ENCODE peak calls at places on chromosomes 13 and 19, in six cellular contexts. One of them, this sample, is unnamed.
A peak's percentile ranks its signal among the peaks of the same experiment; 100 is the strongest.

GRCh38 chr13:112821340-112822055 is 131.7 kb downstream of the ATP11A start:
- DNase-seq in transverse colon: no peak
- DNase-seq in T follicular helper cell: no peak
- DNase-seq in thyroid gland: no peak
- DNase-seq in ACHN: no peak
- DNase-seq in Peyer's patch: peak; percentile 40
- DNase-seq in this sample: no peak

GRCh38 chr19:39692166-39692565 is 12.1 kb upstream of the LGALS14 start:
- DNase-seq in transverse colon: no peak
- DNase-seq in T follicular helper cell: no peak
- DNase-seq in thyroid gland: no peak
- DNase-seq in ACHN: no peak
- DNase-seq in Peyer's patch: no peak
- DNase-seq in this sample: no peak

GRCh38 chr19:12666305-12667048 is at the start of the genes MAN2B1 and WDR83:
- DNase-seq in transverse colon: peak; percentile 83
- DNase-seq in T follicular helper cell: peak; percentile 69
- DNase-seq in thyroid gland: peak; percentile 71
- DNase-seq in ACHN: peak; percentile 73
- DNase-seq in Peyer's patch: peak; percentile 88
- DNase-seq in this sample: peak; percentile 60

GRCh38 chr13:91346062-91346461 is 1.4 kb upstream of the MIR17HG start:
- DNase-seq in transverse colon: no peak
- DNase-seq in T follicular helper cell: no peak
- DNase-seq in thyroid gland: no peak
- DNase-seq in ACHN: no peak
- DNase-seq in Peyer's patch: no peak
- DNase-seq in this sample: no peak

GRCh38 chr13:111336666-111337065 is 16.2 kb downstream of the TEX29 start:
- DNase-seq in transverse colon: no peak
- DNase-seq in T follicular helper cell: no peak
- DNase-seq in thyroid gland: no peak
- DNase-seq in ACHN: no peak
- DNase-seq in Peyer's patch: no peak
- DNase-seq in this sample: no peak

GRCh38 chr13:96817336-96817941 is 176.8 kb downstream of the OXGR1 start:
- DNase-seq in transverse colon: no peak
- DNase-seq in T follicular helper cell: no peak
- DNase-seq in thyroid gland: no peak
- DNase-seq in ACHN: peak; percentile 23
- DNase-seq in Peyer's patch: no peak
- DNase-seq in this sample: no peak

GRCh38 chr13:47299316-47299715 is 402.5 kb upstream of the HTR2A start:
- DNase-seq in transverse colon: no peak
- DNase-seq in T follicular helper cell: no peak
- DNase-seq in thyroid gland: no peak
- DNase-seq in ACHN: no peak
- DNase-seq in Peyer's patch: no peak
- DNase-seq in this sample: no peak

GRCh38 chr19:16052353-16052752 is 23.9 kb upstream of the TPM4 start:
- DNase-seq in transverse colon: no peak
- DNase-seq in T follicular helper cell: no peak
- DNase-seq in thyroid gland: no peak
- DNase-seq in ACHN: no peak
- DNase-seq in Peyer's patch: no peak
- DNase-seq in this sample: no peak

GRCh38 chr19:48719263-48720171 is at the start of gene MAMSTR:
- DNase-seq in transverse colon: no peak
- DNase-seq in T follicular helper cell: no peak
- DNase-seq in thyroid gland: no peak
- DNase-seq in ACHN: no peak
- DNase-seq in Peyer's patch: no peak
- DNase-seq in this sample: no peak

GRCh38 chr19:38059897-38060296 is 152.9 kb downstream of the SIPA1L3 start:
- DNase-seq in transverse colon: no peak
- DNase-seq in T follicular helper cell: no peak
- DNase-seq in thyroid gland: peak; percentile 75
- DNase-seq in ACHN: no peak
- DNase-seq in Peyer's patch: no peak
- DNase-seq in this sample: no peak

GRCh38 chr13:110346661-110347067 is 39.6 kb downstream of the COL4A2 start:
- DNase-seq in transverse colon: peak; percentile 87
- DNase-seq in T follicular helper cell: no peak
- DNase-seq in thyroid gland: no peak
- DNase-seq in ACHN: peak; percentile 49
- DNase-seq in Peyer's patch: peak; percentile 89
- DNase-seq in this sample: peak; percentile 74

GRCh38 chr19:23409392-23410048 is 14.2 kb upstream of the ZNF91 start:
- DNase-seq in transverse colon: peak; percentile 33
- DNase-seq in T follicular helper cell: no peak
- DNase-seq in thyroid gland: no peak
- DNase-seq in ACHN: no peak
- DNase-seq in Peyer's patch: peak; percentile 59
- DNase-seq in this sample: no peak

GRCh38 chr19:50968709-50969412 is 530 bp downstream of the KLK6 start:
- DNase-seq in transverse colon: no peak
- DNase-seq in T follicular helper cell: no peak
- DNase-seq in thyroid gland: no peak
- DNase-seq in ACHN: no peak
- DNase-seq in Peyer's patch: no peak
- DNase-seq in this sample: no peak

GRCh38 chr13:37138169-37138568 is 32.7 kb upstream of the CSNK1A1L start:
- DNase-seq in transverse colon: no peak
- DNase-seq in T follicular helper cell: no peak
- DNase-seq in thyroid gland: no peak
- DNase-seq in ACHN: peak; percentile 27
- DNase-seq in Peyer's patch: no peak
- DNase-seq in this sample: no peak

GRCh38 chr19:14366529-14366928 is 14.7 kb upstream of the ADGRE5 start:
- DNase-seq in transverse colon: peak; percentile 95
- DNase-seq in T follicular helper cell: peak; percentile 92
- DNase-seq in thyroid gland: peak; percentile 76
- DNase-seq in ACHN: peak; percentile 20
- DNase-seq in Peyer's patch: peak; percentile 97
- DNase-seq in this sample: peak; percentile 79

GRCh38 chr19:8115805-8116396 is 33.5 kb downstream of the FBN3 start:
- DNase-seq in transverse colon: no peak
- DNase-seq in T follicular helper cell: no peak
- DNase-seq in thyroid gland: no peak
- DNase-seq in ACHN: no peak
- DNase-seq in Peyer's patch: no peak
- DNase-seq in this sample: no peak

GRCh38 chr19:11166281-11167142 is 10.9 kb upstream of the SPC24 start:
- DNase-seq in transverse colon: no peak
- DNase-seq in T follicular helper cell: no peak
- DNase-seq in thyroid gland: peak; percentile 14
- DNase-seq in ACHN: no peak
- DNase-seq in Peyer's patch: no peak
- DNase-seq in this sample: no peak

GRCh38 chr19:485583-486236 is 10.6 kb upstream of the MADCAM1 start:
- DNase-seq in transverse colon: no peak
- DNase-seq in T follicular helper cell: no peak
- DNase-seq in thyroid gland: no peak
- DNase-seq in ACHN: peak; percentile 26
- DNase-seq in Peyer's patch: peak; percentile 65
- DNase-seq in this sample: peak; percentile 56

GRCh38 chr19:42158926-42159325 is 26.7 kb upstream of the POU2F2 start:
- DNase-seq in transverse colon: no peak
- DNase-seq in T follicular helper cell: no peak
- DNase-seq in thyroid gland: no peak
- DNase-seq in ACHN: no peak
- DNase-seq in Peyer's patch: no peak
- DNase-seq in this sample: no peak

GRCh38 chr19:677201-677600 is 1.0 kb downstream of the FSTL3 start:
- DNase-seq in transverse colon: peak; percentile 63
- DNase-seq in T follicular helper cell: no peak
- DNase-seq in thyroid gland: peak; percentile 67
- DNase-seq in ACHN: peak; percentile 88
- DNase-seq in Peyer's patch: peak; percentile 64
- DNase-seq in this sample: no peak

GRCh38 chr19:18932216-18932841 is 8.7 kb downstream of the HOMER3 start:
- DNase-seq in transverse colon: peak; percentile 90
- DNase-seq in T follicular helper cell: peak; percentile 85
- DNase-seq in thyroid gland: peak; percentile 48
- DNase-seq in ACHN: peak; percentile 35
- DNase-seq in Peyer's patch: peak; percentile 88
- DNase-seq in this sample: no peak

GRCh38 chr19:34851277-34851804 is 75.4 kb upstream of the ZNF30 start:
- DNase-seq in transverse colon: no peak
- DNase-seq in T follicular helper cell: no peak
- DNase-seq in thyroid gland: no peak
- DNase-seq in ACHN: no peak
- DNase-seq in Peyer's patch: no peak
- DNase-seq in this sample: no peak

GRCh38 chr13:42969558-42970172 is 22.4 kb downstream of the EPSTI1 start:
- DNase-seq in transverse colon: peak; percentile 90
- DNase-seq in T follicular helper cell: peak; percentile 75
- DNase-seq in thyroid gland: peak; percentile 89
- DNase-seq in ACHN: peak; percentile 56
- DNase-seq in Peyer's patch: peak; percentile 94
- DNase-seq in this sample: no peak

GRCh38 chr19:53467138-53467502 is 413 bp upstream of the ZNF813 start:
- DNase-seq in transverse colon: peak; percentile 14
- DNase-seq in T follicular helper cell: no peak
- DNase-seq in thyroid gland: no peak
- DNase-seq in ACHN: no peak
- DNase-seq in Peyer's patch: peak; percentile 53
- DNase-seq in this sample: no peak

GRCh38 chr19:50248826-50249225 is 45.4 kb downstream of the MYH14 start:
- DNase-seq in transverse colon: no peak
- DNase-seq in T follicular helper cell: no peak
- DNase-seq in thyroid gland: no peak
- DNase-seq in ACHN: no peak
- DNase-seq in Peyer's patch: no peak
- DNase-seq in this sample: no peak

GRCh38 chr19:42242071-42242511 is 311 bp downstream of the GSK3A start:
- DNase-seq in transverse colon: no peak
- DNase-seq in T follicular helper cell: no peak
- DNase-seq in thyroid gland: no peak
- DNase-seq in ACHN: no peak
- DNase-seq in Peyer's patch: no peak
- DNase-seq in this sample: peak; percentile 20

GRCh38 chr19:38283261-38283660 is 18.9 kb downstream of the SPINT2 start:
- DNase-seq in transverse colon: no peak
- DNase-seq in T follicular helper cell: no peak
- DNase-seq in thyroid gland: no peak
- DNase-seq in ACHN: no peak
- DNase-seq in Peyer's patch: no peak
- DNase-seq in this sample: no peak

GRCh38 chr19:43430142-43430710 is 15.5 kb downstream of the TEX101 start:
- DNase-seq in transverse colon: peak; percentile 28
- DNase-seq in T follicular helper cell: no peak
- DNase-seq in thyroid gland: no peak
- DNase-seq in ACHN: no peak
- DNase-seq in Peyer's patch: no peak
- DNase-seq in this sample: no peak

GRCh38 chr13:95391785-95392184 is 90.5 kb upstream of the ABCC4 start:
- DNase-seq in transverse colon: no peak
- DNase-seq in T follicular helper cell: no peak
- DNase-seq in thyroid gland: no peak
- DNase-seq in ACHN: no peak
- DNase-seq in Peyer's patch: no peak
- DNase-seq in this sample: no peak

GRCh38 chr19:38545596-38545995 is 72.2 kb downstream of the MAP4K1 start:
- DNase-seq in transverse colon: no peak
- DNase-seq in T follicular helper cell: no peak
- DNase-seq in thyroid gland: no peak
- DNase-seq in ACHN: no peak
- DNase-seq in Peyer's patch: no peak
- DNase-seq in this sample: no peak

GRCh38 chr13:36822786-36823185 is 3.8 kb downstream of the RFXAP start:
- DNase-seq in transverse colon: no peak
- DNase-seq in T follicular helper cell: no peak
- DNase-seq in thyroid gland: no peak
- DNase-seq in ACHN: no peak
- DNase-seq in Peyer's patch: no peak
- DNase-seq in this sample: no peak

GRCh38 chr19:1295169-1296012 is 9.7 kb downstream of the EFNA2 start:
- DNase-seq in transverse colon: no peak
- DNase-seq in T follicular helper cell: peak; percentile 30
- DNase-seq in thyroid gland: no peak
- DNase-seq in ACHN: no peak
- DNase-seq in Peyer's patch: no peak
- DNase-seq in this sample: no peak

GRCh38 chr19:38321646-38322323 is 2.1 kb downstream of the KCNK6 start:
- DNase-seq in transverse colon: peak; percentile 58
- DNase-seq in T follicular helper cell: no peak
- DNase-seq in thyroid gland: no peak
- DNase-seq in ACHN: no peak
- DNase-seq in Peyer's patch: no peak
- DNase-seq in this sample: no peak

GRCh38 chr13:109654341-109655205 is 131.8 kb downstream of the IRS2 start:
- DNase-seq in transverse colon: no peak
- DNase-seq in T follicular helper cell: no peak
- DNase-seq in thyroid gland: no peak
- DNase-seq in ACHN: no peak
- DNase-seq in Peyer's patch: no peak
- DNase-seq in this sample: no peak

GRCh38 chr13:82569581-82569980 is 1312.7 kb downstream of the SLITRK1 start:
- DNase-seq in transverse colon: no peak
- DNase-seq in T follicular helper cell: no peak
- DNase-seq in thyroid gland: no peak
- DNase-seq in ACHN: no peak
- DNase-seq in Peyer's patch: no peak
- DNase-seq in this sample: no peak

GRCh38 chr19:2291185-2291751 is 9.3 kb upstream of the PEAK3 start:
- DNase-seq in transverse colon: no peak
- DNase-seq in T follicular helper cell: no peak
- DNase-seq in thyroid gland: no peak
- DNase-seq in ACHN: no peak
- DNase-seq in Peyer's patch: no peak
- DNase-seq in this sample: peak; percentile 50

GRCh38 chr13:29935309-29935981 is 85.0 kb upstream of the UBL3 start:
- DNase-seq in transverse colon: peak; percentile 51
- DNase-seq in T follicular helper cell: peak; percentile 57
- DNase-seq in thyroid gland: peak; percentile 22
- DNase-seq in ACHN: no peak
- DNase-seq in Peyer's patch: peak; percentile 88
- DNase-seq in this sample: peak; percentile 91

GRCh38 chr13:65417953-65418352 is 1812.2 kb downstream of the PCDH9 start:
- DNase-seq in transverse colon: no peak
- DNase-seq in T follicular helper cell: no peak
- DNase-seq in thyroid gland: no peak
- DNase-seq in ACHN: no peak
- DNase-seq in Peyer's patch: no peak
- DNase-seq in this sample: no peak

GRCh38 chr13:27118428-27119054 is 53.1 kb downstream of the USP12 start:
- DNase-seq in transverse colon: no peak
- DNase-seq in T follicular helper cell: no peak
- DNase-seq in thyroid gland: no peak
- DNase-seq in ACHN: no peak
- DNase-seq in Peyer's patch: no peak
- DNase-seq in this sample: no peak

GRCh38 chr13:71005919-71006318 is 861.1 kb downstream of the DACH1 start:
- DNase-seq in transverse colon: no peak
- DNase-seq in T follicular helper cell: no peak
- DNase-seq in thyroid gland: no peak
- DNase-seq in ACHN: no peak
- DNase-seq in Peyer's patch: no peak
- DNase-seq in this sample: no peak